ENCODE peak calls at places on chromosome 14, in nine cellular contexts. One of them, this sample, is unnamed.

GRCh38 chr14:86168376-86168775 is 638.4 kb downstream of the FLRT2 start:
- DNase-seq in BJ: no peak
- DNase-seq in cardiac muscle cell: no peak
- DNase-seq in NB4: peak; percentile 1
- DNase-seq in HL-60: no peak
- DNase-seq in A673: no peak
- DNase-seq in HepG2: no peak
- DNase-seq in uterus: no peak
- DNase-seq in dorsolateral prefrontal cortex: no peak
- DNase-seq in this sample: no peak

GRCh38 chr14:33793711-33794110 is 157.2 kb downstream of the EGLN3 start:
- DNase-seq in BJ: no peak
- DNase-seq in cardiac muscle cell: no peak
- DNase-seq in NB4: no peak
- DNase-seq in HL-60: no peak
- DNase-seq in A673: no peak
- DNase-seq in HepG2: no peak
- DNase-seq in uterus: no peak
- DNase-seq in dorsolateral prefrontal cortex: no peak
- DNase-seq in this sample: no peak

GRCh38 chr14:50534998-50535397 is 2.6 kb upstream of the MAP4K5 start:
- DNase-seq in BJ: no peak
- DNase-seq in cardiac muscle cell: no peak
- DNase-seq in NB4: no peak
- DNase-seq in HL-60: no peak
- DNase-seq in A673: no peak
- DNase-seq in HepG2: no peak
- DNase-seq in uterus: no peak
- DNase-seq in dorsolateral prefrontal cortex: no peak
- DNase-seq in this sample: no peak

GRCh38 chr14:68981539-68981976 is 2.5 kb upstream of the ACTN1 start:
- DNase-seq in BJ: no peak
- DNase-seq in cardiac muscle cell: no peak
- DNase-seq in NB4: no peak
- DNase-seq in HL-60: no peak
- DNase-seq in A673: no peak
- DNase-seq in HepG2: no peak
- DNase-seq in uterus: no peak
- DNase-seq in dorsolateral prefrontal cortex: no peak
- DNase-seq in this sample: peak; percentile 34

GRCh38 chr14:100702590-100702989 is 24.1 kb upstream of the DLK1 start:
- DNase-seq in BJ: no peak
- DNase-seq in cardiac muscle cell: no peak
- DNase-seq in NB4: no peak
- DNase-seq in HL-60: no peak
- DNase-seq in A673: no peak
- DNase-seq in HepG2: no peak
- DNase-seq in uterus: no peak
- DNase-seq in dorsolateral prefrontal cortex: no peak
- DNase-seq in this sample: no peak

GRCh38 chr14:99378782-99379214 is 101.9 kb downstream of the SETD3 start:
- DNase-seq in BJ: no peak
- DNase-seq in cardiac muscle cell: no peak
- DNase-seq in NB4: peak; percentile 83
- DNase-seq in HL-60: no peak
- DNase-seq in A673: no peak
- DNase-seq in HepG2: no peak
- DNase-seq in uterus: no peak
- DNase-seq in dorsolateral prefrontal cortex: no peak
- DNase-seq in this sample: peak; percentile 36

GRCh38 chr14:30608533-30609006 is 13.5 kb upstream of the SCFD1 start:
- DNase-seq in BJ: no peak
- DNase-seq in cardiac muscle cell: no peak
- DNase-seq in NB4: no peak
- DNase-seq in HL-60: no peak
- DNase-seq in A673: peak; percentile 23
- DNase-seq in HepG2: no peak
- DNase-seq in uterus: no peak
- DNase-seq in dorsolateral prefrontal cortex: no peak
- DNase-seq in this sample: peak; percentile 62

GRCh38 chr14:29805415-29806123 is 122.1 kb downstream of the PRKD1 start:
- DNase-seq in BJ: peak; percentile 33
- DNase-seq in cardiac muscle cell: no peak
- DNase-seq in NB4: peak; percentile 11
- DNase-seq in HL-60: no peak
- DNase-seq in A673: peak; percentile 86
- DNase-seq in HepG2: no peak
- DNase-seq in uterus: peak; percentile 33
- DNase-seq in dorsolateral prefrontal cortex: no peak
- DNase-seq in this sample: peak; percentile 97

GRCh38 chr14:49420201-49420600 is 166.0 kb downstream of the RPS29 start:
- DNase-seq in BJ: no peak
- DNase-seq in cardiac muscle cell: no peak
- DNase-seq in NB4: no peak
- DNase-seq in HL-60: no peak
- DNase-seq in A673: no peak
- DNase-seq in HepG2: no peak
- DNase-seq in uterus: no peak
- DNase-seq in dorsolateral prefrontal cortex: no peak
- DNase-seq in this sample: no peak

GRCh38 chr14:76698631-76699030 is 62.6 kb upstream of the VASH1 start:
- DNase-seq in BJ: no peak
- DNase-seq in cardiac muscle cell: no peak
- DNase-seq in NB4: peak; percentile 44
- DNase-seq in HL-60: peak; percentile 41
- DNase-seq in A673: no peak
- DNase-seq in HepG2: no peak
- DNase-seq in uterus: no peak
- DNase-seq in dorsolateral prefrontal cortex: no peak
- DNase-seq in this sample: no peak

GRCh38 chr14:72439707-72440106 is 454.2 kb downstream of the DPF3 start:
- DNase-seq in BJ: no peak
- DNase-seq in cardiac muscle cell: no peak
- DNase-seq in NB4: peak; percentile 57
- DNase-seq in HL-60: no peak
- DNase-seq in A673: no peak
- DNase-seq in HepG2: no peak
- DNase-seq in uterus: no peak
- DNase-seq in dorsolateral prefrontal cortex: no peak
- DNase-seq in this sample: no peak

GRCh38 chr14:65302571-65303184 is 109.9 kb upstream of the FUT8 start:
- DNase-seq in BJ: no peak
- DNase-seq in cardiac muscle cell: no peak
- DNase-seq in NB4: no peak
- DNase-seq in HL-60: no peak
- DNase-seq in A673: no peak
- DNase-seq in HepG2: no peak
- DNase-seq in uterus: no peak
- DNase-seq in dorsolateral prefrontal cortex: no peak
- DNase-seq in this sample: no peak

GRCh38 chr14:30710870-30711269 is 88.8 kb downstream of the SCFD1 start:
- DNase-seq in BJ: peak; percentile 20
- DNase-seq in cardiac muscle cell: no peak
- DNase-seq in NB4: no peak
- DNase-seq in HL-60: no peak
- DNase-seq in A673: no peak
- DNase-seq in HepG2: no peak
- DNase-seq in uterus: no peak
- DNase-seq in dorsolateral prefrontal cortex: no peak
- DNase-seq in this sample: peak; percentile 11

GRCh38 chr14:72545411-72546311 is 348.2 kb downstream of the DPF3 start:
- DNase-seq in BJ: no peak
- DNase-seq in cardiac muscle cell: no peak
- DNase-seq in NB4: no peak
- DNase-seq in HL-60: no peak
- DNase-seq in A673: no peak
- DNase-seq in HepG2: no peak
- DNase-seq in uterus: no peak
- DNase-seq in dorsolateral prefrontal cortex: no peak
- DNase-seq in this sample: no peak

GRCh38 chr14:97106166-97106565 is 309.0 kb downstream of the VRK1 start:
- DNase-seq in BJ: no peak
- DNase-seq in cardiac muscle cell: no peak
- DNase-seq in NB4: no peak
- DNase-seq in HL-60: no peak
- DNase-seq in A673: no peak
- DNase-seq in HepG2: no peak
- DNase-seq in uterus: no peak
- DNase-seq in dorsolateral prefrontal cortex: no peak
- DNase-seq in this sample: no peak

GRCh38 chr14:34355584-34356266 is 106.3 kb downstream of the SPTSSA start:
- DNase-seq in BJ: no peak
- DNase-seq in cardiac muscle cell: no peak
- DNase-seq in NB4: peak; percentile 29
- DNase-seq in HL-60: no peak
- DNase-seq in A673: no peak
- DNase-seq in HepG2: peak; percentile 45
- DNase-seq in uterus: peak; percentile 20
- DNase-seq in dorsolateral prefrontal cortex: no peak
- DNase-seq in this sample: peak; percentile 89

GRCh38 chr14:60102389-60102788 is 10.7 kb downstream of the PCNX4 start:
- DNase-seq in BJ: no peak
- DNase-seq in cardiac muscle cell: no peak
- DNase-seq in NB4: no peak
- DNase-seq in HL-60: no peak
- DNase-seq in A673: no peak
- DNase-seq in HepG2: no peak
- DNase-seq in uterus: no peak
- DNase-seq in dorsolateral prefrontal cortex: no peak
- DNase-seq in this sample: peak; percentile 95

GRCh38 chr14:72559227-72559626 is 334.7 kb downstream of the DPF3 start:
- DNase-seq in BJ: no peak
- DNase-seq in cardiac muscle cell: no peak
- DNase-seq in NB4: no peak
- DNase-seq in HL-60: no peak
- DNase-seq in A673: no peak
- DNase-seq in HepG2: no peak
- DNase-seq in uterus: no peak
- DNase-seq in dorsolateral prefrontal cortex: no peak
- DNase-seq in this sample: peak; percentile 48

GRCh38 chr14:94177806-94178205 is 3.7 kb downstream of the PPP4R4 start:
- DNase-seq in BJ: no peak
- DNase-seq in cardiac muscle cell: no peak
- DNase-seq in NB4: no peak
- DNase-seq in HL-60: no peak
- DNase-seq in A673: no peak
- DNase-seq in HepG2: no peak
- DNase-seq in uterus: no peak
- DNase-seq in dorsolateral prefrontal cortex: no peak
- DNase-seq in this sample: no peak

GRCh38 chr14:52021971-52022600 is 32.7 kb downstream of the RTRAF start:
- DNase-seq in BJ: no peak
- DNase-seq in cardiac muscle cell: no peak
- DNase-seq in NB4: no peak
- DNase-seq in HL-60: no peak
- DNase-seq in A673: no peak
- DNase-seq in HepG2: no peak
- DNase-seq in uterus: no peak
- DNase-seq in dorsolateral prefrontal cortex: no peak
- DNase-seq in this sample: no peak

GRCh38 chr14:56280843-56281242 is 162.6 kb downstream of the PELI2 start:
- DNase-seq in BJ: no peak
- DNase-seq in cardiac muscle cell: no peak
- DNase-seq in NB4: no peak
- DNase-seq in HL-60: no peak
- DNase-seq in A673: no peak
- DNase-seq in HepG2: no peak
- DNase-seq in uterus: no peak
- DNase-seq in dorsolateral prefrontal cortex: no peak
- DNase-seq in this sample: no peak
- TF ChIP-seq CTCF in BJ: peak; percentile 3
- TF ChIP-seq CTCF in cardiac muscle cell: peak; percentile 16
- TF ChIP-seq CTCF in NB4: no peak
- TF ChIP-seq CTCF in HL-60: no peak
- TF ChIP-seq CTCF in A673: peak; percentile 29
- TF ChIP-seq CTCF in HepG2: no peak
- TF ChIP-seq CTCF in uterus: no peak
- TF ChIP-seq CTCF in dorsolateral prefrontal cortex: no peak
- TF ChIP-seq CTCF in this sample: peak; percentile 11

GRCh38 chr14:105767315-105767714 is 240.9 kb downstream of the TMEM121 start:
- DNase-seq in BJ: no peak
- DNase-seq in cardiac muscle cell: no peak
- DNase-seq in NB4: no peak
- DNase-seq in HL-60: no peak
- DNase-seq in A673: no peak
- DNase-seq in HepG2: no peak
- DNase-seq in uterus: no peak
- DNase-seq in dorsolateral prefrontal cortex: no peak
- DNase-seq in this sample: no peak
- H3K4me3 ChIP-seq in BJ: no peak overlapping the region
- H3K4me3 ChIP-seq in cardiac muscle cell: no peak overlapping the region
- H3K4me3 ChIP-seq in NB4: no peak overlapping the region
- H3K4me3 ChIP-seq in HL-60: no peak overlapping the region
- H3K4me3 ChIP-seq in A673: no peak overlapping the region
- H3K4me3 ChIP-seq in HepG2: no peak overlapping the region
- H3K4me3 ChIP-seq in uterus: no peak overlapping the region
- H3K4me3 ChIP-seq in dorsolateral prefrontal cortex: no peak overlapping the region
- H3K4me3 ChIP-seq in this sample: no peak overlapping the region

DNA sequence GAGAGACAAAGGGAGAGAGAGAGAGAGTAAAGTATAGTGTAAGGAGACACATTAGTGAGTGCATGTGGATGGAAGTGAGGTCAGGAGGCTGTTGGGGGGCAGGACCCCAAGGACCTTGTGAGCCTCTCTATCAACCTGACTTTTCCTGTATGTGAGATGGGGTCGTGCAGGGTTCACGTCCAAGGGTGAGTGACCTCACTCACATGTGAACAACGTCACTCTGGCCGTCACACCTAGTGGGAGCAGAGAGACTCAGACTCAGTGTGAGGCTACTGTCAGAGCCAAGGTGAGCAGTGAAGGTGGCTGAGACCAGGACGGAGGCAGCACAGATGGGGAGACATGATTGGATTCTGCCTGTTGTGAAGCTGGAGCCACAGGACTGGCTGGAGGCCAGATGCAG is 93.1 kb downstream of the LGMN start:
- DNase-seq in BJ: no peak
- DNase-seq in cardiac muscle cell: no peak
- DNase-seq in NB4: no peak
- DNase-seq in HL-60: no peak
- DNase-seq in A673: no peak
- DNase-seq in HepG2: no peak
- DNase-seq in uterus: no peak
- DNase-seq in dorsolateral prefrontal cortex: no peak
- DNase-seq in this sample: no peak
- TF ChIP-seq CTCF in BJ: no peak
- TF ChIP-seq CTCF in cardiac muscle cell: no peak
- TF ChIP-seq CTCF in NB4: no peak
- TF ChIP-seq CTCF in HL-60: no peak
- TF ChIP-seq CTCF in A673: no peak
- TF ChIP-seq CTCF in HepG2: no peak
- TF ChIP-seq CTCF in uterus: no peak
- TF ChIP-seq CTCF in dorsolateral prefrontal cortex: no peak
- TF ChIP-seq CTCF in this sample: no peak

GRCh38 chr14:54515670-54516069 is 6.0 kb downstream of the CGRRF1 start:
- DNase-seq in BJ: no peak
- DNase-seq in cardiac muscle cell: no peak
- DNase-seq in NB4: no peak
- DNase-seq in HL-60: no peak
- DNase-seq in A673: no peak
- DNase-seq in HepG2: no peak
- DNase-seq in uterus: no peak
- DNase-seq in dorsolateral prefrontal cortex: no peak
- DNase-seq in this sample: no peak

GRCh38 chr14:54512393-54512792 is 2.7 kb downstream of the CGRRF1 start:
- DNase-seq in BJ: no peak
- DNase-seq in cardiac muscle cell: no peak
- DNase-seq in NB4: no peak
- DNase-seq in HL-60: no peak
- DNase-seq in A673: no peak
- DNase-seq in HepG2: no peak
- DNase-seq in uterus: no peak
- DNase-seq in dorsolateral prefrontal cortex: no peak
- DNase-seq in this sample: no peak

GRCh38 chr14:54509546-54510501 is at the start of gene CGRRF1:
- DNase-seq in BJ: peak; percentile 89
- DNase-seq in cardiac muscle cell: peak; percentile 99
- DNase-seq in NB4: peak; percentile 97
- DNase-seq in HL-60: peak; percentile 87
- DNase-seq in A673: peak; percentile 98
- DNase-seq in HepG2: peak; percentile 94
- DNase-seq in uterus: peak; percentile 98
- DNase-seq in dorsolateral prefrontal cortex: peak; percentile 99
- DNase-seq in this sample: peak; percentile 97
- H3K4me3 ChIP-seq in BJ: peak within 1 kb of the TSS; percentile 77
- H3K4me3 ChIP-seq in cardiac muscle cell: peak within 1 kb of the TSS; percentile 65
- H3K4me3 ChIP-seq in NB4: peak within 1 kb of the TSS; percentile 90
- H3K4me3 ChIP-seq in HL-60: peak within 1 kb of the TSS; percentile 100
- H3K4me3 ChIP-seq in A673: peak within 1 kb of the TSS; percentile 86
- H3K4me3 ChIP-seq in HepG2: peak within 1 kb of the TSS; percentile 90
- H3K4me3 ChIP-seq in uterus: peak within 1 kb of the TSS; percentile 93
- H3K4me3 ChIP-seq in dorsolateral prefrontal cortex: peak within 1 kb of the TSS; percentile 100
- H3K4me3 ChIP-seq in this sample: peak within 1 kb of the TSS; percentile 80